ENCODE peak calls at places on chromosomes 7 and 10, in nine cellular contexts. One of them, this sample, is unnamed.

GRCh38 chr10:101118031-101118430 is 13.1 kb upstream of the TLX1 start:
- DNase-seq in cerebellum: no peak
- DNase-seq in AG09319: no peak
- DNase-seq in transverse colon: no peak
- DNase-seq in nephron progenitor cell: no peak
- DNase-seq in AG08396: no peak
- DNase-seq in GM23248: no peak
- DNase-seq in A172: no peak
- DNase-seq in astrocyte of the spinal cord: no peak
- DNase-seq in this sample: no peak

GRCh38 chr7:17134786-17135185 is 163.7 kb upstream of the AHR start:
- DNase-seq in GM23248: no peak
- DNase-seq in AG08396: no peak
- DNase-seq in AG09319: no peak
- DNase-seq in transverse colon: no peak
- DNase-seq in astrocyte of the spinal cord: no peak
- DNase-seq in nephron progenitor cell: no peak
- DNase-seq in A172: no peak
- DNase-seq in cerebellum: no peak
- DNase-seq in this sample: no peak

GRCh38 chr10:60448246-60448645 is 58.6 kb upstream of the ANK3 start:
- DNase-seq in transverse colon: no peak
- DNase-seq in A172: no peak
- DNase-seq in GM23248: peak; percentile 53
- DNase-seq in AG09319: no peak
- DNase-seq in cerebellum: no peak
- DNase-seq in AG08396: no peak
- DNase-seq in nephron progenitor cell: no peak
- DNase-seq in astrocyte of the spinal cord: no peak
- DNase-seq in this sample: no peak

GRCh38 chr7:103577059-103577458 is 131.1 kb upstream of the SLC26A5 start:
- DNase-seq in transverse colon: no peak
- DNase-seq in AG08396: no peak
- DNase-seq in cerebellum: no peak
- DNase-seq in A172: no peak
- DNase-seq in astrocyte of the spinal cord: no peak
- DNase-seq in AG09319: no peak
- DNase-seq in nephron progenitor cell: no peak
- DNase-seq in GM23248: no peak
- DNase-seq in this sample: no peak

GRCh38 chr7:33707427-33707826 is 197.9 kb upstream of the BMPER start:
- DNase-seq in cerebellum: no peak
- DNase-seq in nephron progenitor cell: no peak
- DNase-seq in transverse colon: no peak
- DNase-seq in GM23248: no peak
- DNase-seq in AG09319: no peak
- DNase-seq in A172: no peak
- DNase-seq in AG08396: no peak
- DNase-seq in astrocyte of the spinal cord: no peak
- DNase-seq in this sample: no peak

GRCh38 chr10:64209574-64209973 is 688.4 kb downstream of the REEP3 start:
- DNase-seq in transverse colon: no peak
- DNase-seq in A172: peak; percentile 27
- DNase-seq in GM23248: no peak
- DNase-seq in astrocyte of the spinal cord: peak; percentile 52
- DNase-seq in nephron progenitor cell: no peak
- DNase-seq in cerebellum: peak; percentile 2
- DNase-seq in AG09319: no peak
- DNase-seq in AG08396: no peak
- DNase-seq in this sample: no peak

GRCh38 chr7:48087349-48087748 is 1.7 kb upstream of the UPP1 start:
- DNase-seq in AG09319: no peak
- DNase-seq in A172: peak; percentile 68
- DNase-seq in astrocyte of the spinal cord: peak; percentile 74
- DNase-seq in nephron progenitor cell: no peak
- DNase-seq in cerebellum: no peak
- DNase-seq in AG08396: no peak
- DNase-seq in GM23248: peak; percentile 91
- DNase-seq in transverse colon: no peak
- DNase-seq in this sample: no peak

GRCh38 chr10:124217906-124218769 is 124.7 kb upstream of the CHST15 start:
- DNase-seq in cerebellum: no peak
- DNase-seq in nephron progenitor cell: no peak
- DNase-seq in A172: no peak
- DNase-seq in AG08396: no peak
- DNase-seq in GM23248: no peak
- DNase-seq in AG09319: no peak
- DNase-seq in transverse colon: no peak
- DNase-seq in astrocyte of the spinal cord: no peak
- DNase-seq in this sample: no peak

GRCh38 chr7:137774793-137775201 is 72.0 kb downstream of the DGKI start:
- DNase-seq in transverse colon: no peak
- DNase-seq in nephron progenitor cell: no peak
- DNase-seq in A172: peak; percentile 16
- DNase-seq in AG09319: no peak
- DNase-seq in cerebellum: no peak
- DNase-seq in astrocyte of the spinal cord: peak; percentile 69
- DNase-seq in GM23248: peak; percentile 80
- DNase-seq in AG08396: no peak
- DNase-seq in this sample: no peak

GRCh38 chr7:73521636-73522080 is 435 bp downstream of the BAZ1B start:
- DNase-seq in nephron progenitor cell: peak; percentile 64
- DNase-seq in AG09319: no peak
- DNase-seq in A172: peak; percentile 26
- DNase-seq in astrocyte of the spinal cord: peak; percentile 40
- DNase-seq in transverse colon: no peak
- DNase-seq in GM23248: peak; percentile 74
- DNase-seq in AG08396: peak; percentile 81
- DNase-seq in cerebellum: peak; percentile 77
- DNase-seq in this sample: no peak

GRCh38 chr10:108545921-108546320 is 1377.4 kb downstream of the XPNPEP1 start:
- DNase-seq in GM23248: no peak
- DNase-seq in A172: no peak
- DNase-seq in AG09319: no peak
- DNase-seq in astrocyte of the spinal cord: no peak
- DNase-seq in transverse colon: no peak
- DNase-seq in nephron progenitor cell: no peak
- DNase-seq in AG08396: no peak
- DNase-seq in cerebellum: no peak
- DNase-seq in this sample: no peak

GRCh38 chr10:129332476-129332875 is 134.6 kb upstream of the MGMT start:
- DNase-seq in cerebellum: no peak
- DNase-seq in nephron progenitor cell: no peak
- DNase-seq in AG08396: no peak
- DNase-seq in astrocyte of the spinal cord: no peak
- DNase-seq in AG09319: no peak
- DNase-seq in A172: no peak
- DNase-seq in transverse colon: no peak
- DNase-seq in GM23248: no peak
- DNase-seq in this sample: no peak

GRCh38 chr10:114723361-114723760 is 65.3 kb upstream of the ABLIM1 start:
- DNase-seq in AG09319: no peak
- DNase-seq in GM23248: no peak
- DNase-seq in A172: no peak
- DNase-seq in nephron progenitor cell: no peak
- DNase-seq in cerebellum: no peak
- DNase-seq in astrocyte of the spinal cord: no peak
- DNase-seq in AG08396: no peak
- DNase-seq in transverse colon: no peak
- DNase-seq in this sample: no peak

GRCh38 chr10:84076047-84076388 is 63.3 kb upstream of the GHITM start:
- DNase-seq in AG09319: peak; percentile 18
- DNase-seq in cerebellum: no peak
- DNase-seq in GM23248: peak; percentile 82
- DNase-seq in AG08396: peak; percentile 54
- DNase-seq in nephron progenitor cell: no peak
- DNase-seq in transverse colon: no peak
- DNase-seq in astrocyte of the spinal cord: peak; percentile 54
- DNase-seq in A172: peak; percentile 71
- DNase-seq in this sample: peak; percentile 35

GRCh38 chr10:20089884-20090283 is 273.7 kb downstream of the PLXDC2 start:
- DNase-seq in astrocyte of the spinal cord: no peak
- DNase-seq in nephron progenitor cell: no peak
- DNase-seq in cerebellum: no peak
- DNase-seq in transverse colon: no peak
- DNase-seq in GM23248: no peak
- DNase-seq in AG09319: no peak
- DNase-seq in A172: no peak
- DNase-seq in AG08396: no peak
- DNase-seq in this sample: no peak

GRCh38 chr7:50349963-50350944 is 45.7 kb downstream of the IKZF1 start:
- DNase-seq in nephron progenitor cell: no peak
- DNase-seq in transverse colon: no peak
- DNase-seq in A172: no peak
- DNase-seq in cerebellum: no peak
- DNase-seq in astrocyte of the spinal cord: no peak
- DNase-seq in AG09319: no peak
- DNase-seq in GM23248: no peak
- DNase-seq in AG08396: no peak
- DNase-seq in this sample: no peak

GRCh38 chr7:158820656-158821055 is 8.7 kb downstream of the ESYT2 start:
- DNase-seq in astrocyte of the spinal cord: no peak
- DNase-seq in AG08396: no peak
- DNase-seq in cerebellum: no peak
- DNase-seq in GM23248: peak; percentile 59
- DNase-seq in AG09319: no peak
- DNase-seq in A172: no peak
- DNase-seq in transverse colon: no peak
- DNase-seq in nephron progenitor cell: no peak
- DNase-seq in this sample: no peak

GRCh38 chr10:47404937-47405336 is 20.8 kb upstream of the ZNF488 start:
- DNase-seq in AG09319: no peak
- DNase-seq in GM23248: no peak
- DNase-seq in nephron progenitor cell: no peak
- DNase-seq in A172: no peak
- DNase-seq in AG08396: no peak
- DNase-seq in cerebellum: no peak
- DNase-seq in astrocyte of the spinal cord: no peak
- DNase-seq in transverse colon: no peak
- DNase-seq in this sample: no peak

GRCh38 chr7:102272075-102272916 is 14.4 kb upstream of the SH2B2 start:
- DNase-seq in nephron progenitor cell: peak; percentile 89
- DNase-seq in AG09319: peak; percentile 37
- DNase-seq in AG08396: peak; percentile 91
- DNase-seq in astrocyte of the spinal cord: peak; percentile 65
- DNase-seq in transverse colon: peak; percentile 83
- DNase-seq in GM23248: peak; percentile 90
- DNase-seq in A172: peak; percentile 74
- DNase-seq in cerebellum: peak; percentile 92
- DNase-seq in this sample: peak; percentile 81

This sample was measured in HTR-8/SVneo.